ENCODE peak calls at places on chromosomes 7 and 10, in nine cellular contexts. O is CD8-positive, alpha-beta memory T cell; L is SJSA1; A is psoas muscle; K is Panc1; U is H9; C is transverse colon; T is HCT116; N is heart right ventricle. I is an unnamed sample. For H3K4me1, the result is how much of the 10 kb centered on the place peaks cover.

GRCh38 chr10:63133787-63134557 is 844 bp downstream of the NRBF2 start:
- DNase-seq in O (no peak), L (peak), A (no peak), K (no peak), U (no peak), C (no peak), T (no peak), N (no peak), I (no peak)

GRCh38 chr7:69800495-69800894 is 202.2 kb downstream of the AUTS2 start:
- DNase-seq in O (no peak), L (no peak), A (no peak), K (no peak), U (peak), C (no peak), T (no peak), N (no peak), I (peak)

GRCh38 chr10:43960477-43960876 is 311.8 kb upstream of the ZNF32 start:
- DNase-seq in O (no peak), L (no peak), A (no peak), K (no peak), U (no peak), C (no peak), T (no peak), N (no peak), I (no peak)

GRCh38 chr10:110524864-110525242 is 27.1 kb downstream of the DUSP5 start:
- DNase-seq in O (no peak), L (no peak), A (no peak), K (no peak), U (no peak), C (no peak), T (no peak), N (no peak), I (no peak)

GRCh38 chr7:102220229-102220850 is 66.3 kb upstream of the SH2B2 start:
- DNase-seq in O (no peak), L (no peak), A (no peak), K (no peak), U (no peak), C (no peak), T (no peak), N (no peak), I (no peak)

GRCh38 chr10:117865945-117866344 is 180.8 kb downstream of the RAB11FIP2 start:
- DNase-seq in O (no peak), L (no peak), A (no peak), K (no peak), U (no peak), C (no peak), T (no peak), N (no peak), I (no peak)

GRCh38 chr7:123594813-123595241 is 6.8 kb upstream of the ASB15 start:
- DNase-seq in O (no peak), L (no peak), A (no peak), K (no peak), U (peak), C (peak), T (no peak), N (no peak), I (peak)

GRCh38 chr7:15313361-15313760 is 248.5 kb downstream of the AGMO start:
- DNase-seq in O (no peak), L (no peak), A (no peak), K (no peak), U (no peak), C (no peak), T (no peak), N (no peak), I (no peak)

GRCh38 chr10:104288355-104288754 is 19.4 kb downstream of the GSTO2 start:
- DNase-seq in O (no peak), L (no peak), A (no peak), K (no peak), U (no peak), C (no peak), T (no peak), N (no peak), I (no peak)

GRCh38 chr7:110090113-110090820 is 1000.7 kb upstream of the LRRN3 start:
- DNase-seq in O (no peak), L (no peak), A (no peak), K (peak), U (no peak), C (no peak), T (peak), N (no peak), I (peak)

GRCh38 chr10:49332333-49332732 is 33.4 kb downstream of the C10orf71 start:
- DNase-seq in O (no peak), L (peak), A (no peak), K (no peak), U (no peak), C (no peak), T (no peak), N (no peak), I (no peak)

GRCh38 chr10:92891885-92892705 is 43.8 kb downstream of the EXOC6 start:
- DNase-seq in O (no peak), L (peak), A (peak), K (peak), U (peak), C (peak), T (peak), N (peak), I (peak)

DNA sequence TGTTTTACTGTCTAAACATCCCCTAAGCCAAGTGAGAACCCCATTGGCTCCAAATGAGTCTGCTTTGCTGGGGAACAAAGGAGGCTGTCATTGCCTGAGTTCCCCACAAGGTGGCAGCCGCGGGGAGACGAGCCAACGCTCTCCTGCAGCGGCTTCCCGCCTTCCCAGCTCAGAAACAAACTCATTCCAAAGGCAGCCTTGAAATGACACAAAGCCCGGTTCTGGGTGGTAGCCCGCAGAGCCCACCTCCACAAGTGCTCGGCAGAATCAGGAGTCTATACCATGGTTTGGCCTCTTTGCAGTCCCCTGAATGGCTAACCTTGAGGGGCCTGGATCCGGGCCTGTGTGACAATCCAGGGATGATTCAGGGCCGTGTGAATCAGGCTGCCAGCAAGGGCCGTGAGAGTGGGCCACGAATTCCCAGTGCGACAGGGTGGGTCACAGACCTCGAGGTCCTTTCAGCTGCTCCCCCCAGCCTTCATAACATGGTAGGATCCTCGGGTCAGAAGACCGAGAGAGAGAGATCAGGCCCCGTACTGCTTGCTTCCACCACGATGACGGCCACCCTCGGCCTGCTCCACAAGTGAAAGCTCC is 79.7 kb downstream of the DLG5 start:
- DNase-seq in O (peak), L (peak), A (peak), K (peak), U (peak), C (peak), T (peak), N (peak), I (peak)
- H3K27ac ChIP-seq in O (no peak), L (peak), A (peak), K (peak), U (no peak), C (peak), T (peak), N (peak), I (no peak)

GRCh38 chr10:124078714-124079113 is 14.7 kb downstream of the CHST15 start:
- DNase-seq in O (no peak), L (no peak), A (no peak), K (no peak), U (no peak), C (no peak), T (no peak), N (no peak), I (no peak)

GRCh38 chr10:124078028-124078427 is 15.4 kb downstream of the CHST15 start:
- DNase-seq in O (no peak), L (no peak), A (no peak), K (no peak), U (no peak), C (no peak), T (no peak), N (no peak), I (no peak)

GRCh38 chr10:124076334-124076733 is 17.1 kb downstream of the CHST15 start:
- DNase-seq in O (no peak), L (no peak), A (no peak), K (no peak), U (no peak), C (no peak), T (no peak), N (no peak), I (no peak)

GRCh38 chr10:124075116-124075955 is 18.1 kb downstream of the CHST15 start:
- DNase-seq in O (no peak), L (no peak), A (no peak), K (no peak), U (no peak), C (no peak), T (no peak), N (no peak), I (no peak)

DNA sequence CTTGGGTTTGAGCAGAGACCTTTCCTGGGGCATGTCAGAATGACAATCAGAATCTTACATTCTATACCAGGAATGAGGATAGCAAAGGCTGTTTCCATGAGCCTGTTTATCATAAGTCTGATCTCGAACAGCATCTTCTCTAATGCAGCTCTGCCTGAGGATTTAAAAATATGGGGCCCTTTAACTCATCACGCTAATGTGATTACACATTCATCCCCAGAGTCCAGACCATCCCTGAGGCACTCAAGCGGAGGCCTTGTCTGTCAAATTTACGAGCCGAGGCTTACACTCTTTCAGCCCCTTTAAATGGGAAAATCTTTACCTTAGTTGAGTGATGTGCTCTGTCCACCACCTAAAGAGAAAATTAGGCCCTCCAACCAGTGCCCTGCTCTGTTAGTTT is 16.2 kb downstream of the CHST15 start:
- DNase-seq in O (no peak), L (no peak), A (no peak), K (no peak), U (no peak), C (no peak), T (no peak), N (no peak), I (no peak)
- H3K4me1 ChIP-seq in O (under half), L (under half), A (under half), K (under half), U (under half), C (under half), T (under half), N (under half), I (under half)

GRCh38 chr10:124626759-124627380 is 117.3 kb downstream of the FAM53B start:
- DNase-seq in O (no peak), L (no peak), A (no peak), K (no peak), U (no peak), C (peak), T (no peak), N (no peak), I (peak)
- H3K27ac ChIP-seq in O (no peak), L (no peak), A (peak), K (no peak), U (no peak), C (peak), T (no peak), N (peak), I (peak)

GRCh38 chr10:74922921-74923320 is 96.5 kb downstream of the KAT6B start:
- DNase-seq in O (no peak), L (no peak), A (no peak), K (no peak), U (no peak), C (no peak), T (no peak), N (no peak), I (peak)
- H3K4me1 ChIP-seq in O (under half), L (half or more), A (half or more), K (under half), U (under half), C (half or more), T (half or more), N (half or more), I (under half)

GRCh38 chr10:13661261-13661660 is 74.5 kb downstream of the PRPF18 start:
- DNase-seq in O (no peak), L (no peak), A (no peak), K (no peak), U (no peak), C (no peak), T (no peak), N (no peak), I (no peak)
- H3K27ac ChIP-seq in O (no peak), L (no peak), A (no peak), K (no peak), U (no peak), C (no peak), T (no peak), N (no peak), I (no peak)

GRCh38 chr7:107856806-107857540 is 34.0 kb upstream of the DLD start:
- DNase-seq in O (peak), L (no peak), A (no peak), K (no peak), U (no peak), C (peak), T (no peak), N (no peak), I (peak)
- H3K4me1 ChIP-seq in O (under half), L (under half), A (under half), K (under half), U (under half), C (under half), T (under half), N (under half), I (under half)

DNA sequence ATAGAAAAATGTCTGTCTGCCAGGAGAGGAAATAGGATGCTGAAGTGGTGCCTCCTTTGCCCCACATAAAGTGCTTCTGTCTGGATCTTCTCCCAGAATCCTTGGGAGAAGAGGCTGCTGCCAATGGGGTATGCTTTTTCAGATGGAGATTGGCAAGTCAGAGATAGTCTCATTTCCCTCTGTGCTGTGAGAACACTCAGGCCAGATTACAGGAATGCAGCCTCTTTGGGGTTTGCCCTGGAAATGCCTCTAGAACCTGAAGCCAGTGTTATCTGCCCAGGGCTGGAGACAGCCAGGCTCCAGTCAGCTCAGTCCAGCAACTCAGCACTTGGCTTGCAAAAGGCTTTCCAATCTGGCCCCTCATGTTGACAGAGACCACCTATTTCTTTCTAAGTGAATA is 119.1 kb upstream of the PHYHIPL start:
- DNase-seq in O (no peak), L (no peak), A (no peak), K (no peak), U (no peak), C (no peak), T (no peak), N (no peak), I (no peak)
- H3K27ac ChIP-seq in O (no peak), L (no peak), A (no peak), K (no peak), U (no peak), C (no peak), T (no peak), N (no peak), I (no peak)